ENCODE peak calls at places on chromosome 19, in five cellular contexts. W is HepG2, N is H1, V is GM12878, Q is K562. K is an unnamed sample.
A peak's percentile ranks its signal among the peaks of the same experiment; 100 is the strongest.

GRCh38 chr19:23957660-23958281 is 43.1 kb downstream of the ZNF726 start:
- DNase-seq in W (no peak), N (no peak), V (no peak), Q (no peak), K (peak; percentile 7)

GRCh38 chr19:14467816-14468215 is 7.3 kb downstream of the PTGER1 start:
- DNase-seq in W (no peak), V (no peak), Q (peak; percentile 66), N (no peak), K (no peak)

GRCh38 chr19:7348587-7349230 is at the start of gene ARHGEF18:
- DNase-seq in V (peak; percentile 59), W (no peak), Q (no peak), N (no peak), K (no peak)

GRCh38 chr19:1811472-1811894 is 593 bp downstream of the ATP8B3 start:
- DNase-seq in W (peak; percentile 59), Q (peak; percentile 81), N (no peak), V (no peak), K (peak; percentile 90)

GRCh38 chr19:45440873-45441654 is 17.3 kb upstream of the ERCC1 start:
- DNase-seq in Q (peak; percentile 61), N (no peak), V (no peak), W (no peak), K (no peak)

GRCh38 chr19:48616041-48616436 is 1.2 kb upstream of the FAM83E start:
- DNase-seq in Q (no peak), W (no peak), N (no peak), V (no peak), K (no peak)

GRCh38 chr19:28454083-28454482 is 758.9 kb downstream of the UQCRFS1 start:
- DNase-seq in V (no peak), Q (no peak), W (no peak), N (no peak), K (no peak)

GRCh38 chr19:38362076-38362945 is 12.1 kb upstream of the PSMD8 start:
- DNase-seq in W (peak; percentile 23), N (peak; percentile 71), Q (peak; percentile 91), V (no peak), K (peak; percentile 58)

GRCh38 chr19:18832331-18833140 is 777 bp downstream of the UPF1 start:
- DNase-seq in W (peak; percentile 46), N (no peak), Q (peak; percentile 71), V (no peak), K (no peak)

GRCh38 chr19:29560313-29561075 is 34.7 kb downstream of the VSTM2B start:
- DNase-seq in Q (no peak), N (no peak), W (no peak), V (no peak), K (no peak)

GRCh38 chr19:48186015-48186414 is 15.5 kb downstream of the ZSWIM9 start:
- DNase-seq in W (no peak), V (no peak), Q (no peak), N (no peak), K (no peak)

GRCh38 chr19:56866563-56866962 is 26.0 kb upstream of the PEG3 start:
- DNase-seq in W (no peak), Q (no peak), V (no peak), N (no peak), K (no peak)

GRCh38 chr19:28466107-28467045 is 746.6 kb downstream of the UQCRFS1 start:
- DNase-seq in W (peak; percentile 3), N (no peak), Q (peak; percentile 66), V (no peak), K (no peak)

GRCh38 chr19:16117594-16118033 is 5.9 kb downstream of the RAB8A start:
- DNase-seq in V (no peak), N (no peak), Q (no peak), W (no peak), K (no peak)

GRCh38 chr19:14432817-14433453 is at the start of gene PKN1:
- DNase-seq in Q (peak; percentile 90), W (no peak), N (no peak), V (no peak), K (no peak)

GRCh38 chr19:13087795-13088537 is 14.7 kb downstream of the LYL1 start:
- DNase-seq in N (no peak), Q (no peak), W (no peak), V (no peak), K (no peak)

DNA sequence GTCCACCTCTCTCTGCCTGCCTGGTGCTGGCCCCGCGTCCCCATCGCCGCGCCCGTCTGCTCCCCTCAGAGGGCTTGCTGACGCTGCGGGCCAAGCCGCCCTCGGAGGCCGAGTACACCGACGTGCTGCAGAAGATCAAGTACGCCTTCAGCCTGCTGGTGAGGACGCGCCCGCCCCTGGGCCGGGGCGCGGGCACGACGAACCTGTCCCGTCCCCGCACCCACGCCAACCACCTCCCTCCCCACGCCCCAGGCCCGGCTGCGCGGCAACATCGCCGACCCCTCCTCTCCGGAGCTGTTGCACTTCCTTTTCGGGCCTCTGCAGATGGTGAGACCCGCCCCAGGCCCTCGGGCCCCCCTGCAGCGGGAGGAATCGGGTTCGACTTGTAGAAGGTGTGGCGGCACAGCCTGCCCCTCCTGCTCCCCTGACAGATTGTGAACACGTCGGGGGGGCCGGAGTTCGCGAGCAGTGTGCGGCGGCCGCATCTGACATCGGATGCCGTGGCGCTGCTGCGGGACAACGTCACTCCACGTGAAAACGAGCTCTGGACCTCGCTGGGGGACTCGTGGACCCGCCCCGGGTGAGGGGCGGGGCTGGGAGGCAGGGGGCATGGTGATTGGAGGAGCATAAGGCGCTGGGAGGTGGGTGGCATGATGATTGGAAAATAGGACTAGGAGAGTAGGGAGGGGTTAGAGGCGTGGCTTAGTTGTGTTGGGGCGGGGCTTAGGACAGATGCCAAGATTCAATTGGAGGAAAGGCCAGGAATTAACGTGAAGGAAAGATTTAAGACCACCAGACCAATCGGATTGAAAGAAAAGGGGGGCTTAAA is 6.6 kb downstream of the EPS8L1 start:
- DNase-seq in Q (peak; percentile 71), V (no peak), N (no peak), W (no peak), K (no peak)
- TF ChIP-seq SIN3A in Q (no peak), V (no peak), N (no peak), W (no peak), K (no peak)

DNA sequence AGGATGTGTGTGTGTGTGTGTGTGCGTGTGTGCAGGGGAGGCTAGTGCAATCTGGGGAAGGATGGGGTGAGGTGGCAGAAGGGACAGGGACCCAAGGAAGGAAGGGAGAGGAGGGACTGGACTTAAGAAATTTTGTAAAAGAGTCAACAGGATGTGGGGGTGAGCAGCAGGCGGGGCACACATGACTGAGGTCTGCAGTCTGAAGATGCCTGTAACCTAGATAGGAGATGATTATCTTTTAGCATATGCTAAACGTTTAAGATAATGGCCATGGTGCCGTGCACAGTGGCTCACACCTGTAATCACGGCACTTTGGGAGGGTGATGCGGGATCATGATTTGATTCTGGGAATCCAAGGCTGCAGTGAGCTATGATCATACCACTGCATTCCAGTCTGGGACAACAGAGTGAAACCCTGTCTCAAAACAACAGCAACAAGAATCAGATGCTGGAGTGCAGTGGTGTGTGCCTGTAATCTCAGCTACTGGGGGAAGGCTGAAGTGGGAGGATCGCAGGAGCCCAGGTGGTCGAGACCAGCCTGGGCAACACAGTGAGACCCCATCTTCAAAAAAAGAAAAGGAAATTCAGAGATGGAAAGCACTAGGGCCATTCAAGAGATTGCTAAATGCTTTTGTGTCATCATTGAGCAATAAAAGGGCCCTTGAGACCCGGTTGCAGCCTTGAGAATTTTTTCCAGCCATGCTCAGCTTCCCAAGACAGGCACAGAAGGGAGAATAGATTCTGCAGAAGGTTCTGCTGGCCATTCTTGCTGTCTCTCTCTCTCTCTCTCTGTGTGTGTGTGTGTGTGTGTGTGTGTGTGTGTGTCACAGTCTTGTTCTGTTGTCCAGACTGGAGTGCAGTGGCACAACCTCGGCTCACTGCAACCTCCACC is 3.8 kb upstream of the ZNF414 start:
- DNase-seq in N (no peak), V (no peak), W (no peak), Q (no peak), K (no peak)
- TF ChIP-seq SP1 in N (no peak), V (no peak), W (no peak), Q (no peak), K (no peak)

DNA sequence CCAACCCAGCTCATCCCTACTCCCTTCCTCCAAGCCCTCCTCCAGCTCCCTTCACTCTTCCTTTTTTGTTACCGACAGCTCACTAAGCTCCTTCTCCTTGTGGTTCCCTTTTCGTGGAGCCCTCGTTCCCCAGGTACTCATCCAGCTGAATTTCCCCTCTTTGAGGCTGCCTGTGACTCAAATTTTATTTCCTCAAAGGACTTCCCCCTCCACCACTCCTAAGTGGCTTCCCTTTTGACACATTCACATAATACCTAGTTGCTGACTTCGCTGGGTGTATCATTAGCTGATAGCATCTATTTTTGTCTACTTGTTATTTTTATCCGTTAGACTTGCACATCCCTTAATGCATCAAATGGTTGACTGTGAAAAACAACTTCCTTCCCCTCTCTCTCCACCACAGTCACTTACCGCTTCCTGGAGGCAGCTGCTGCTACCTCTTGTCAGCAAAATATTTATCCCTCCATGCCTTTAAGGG is 14.5 kb downstream of the FFAR2 start:
- DNase-seq in V (peak; percentile 96), N (no peak), W (no peak), Q (no peak), K (no peak)
- TF ChIP-seq MAX in V (no peak), N (no peak), W (no peak), Q (no peak), K (no peak)

GRCh38 chr19:49766938-49767315 is at the start of gene AP2A1:
- DNase-seq in V (no peak), W (no peak), N (no peak), Q (no peak), K (no peak)

GRCh38 chr19:49766007-49766937 is 529 bp upstream of the AP2A1 start:
- DNase-seq in V (peak; percentile 100), N (peak; percentile 100), Q (peak; percentile 99), W (peak; percentile 99), K (peak; percentile 100)

GRCh38 chr19:49763230-49763629 is at the start of gene TSKS:
- DNase-seq in V (no peak), W (no peak), N (no peak), Q (no peak), K (no peak)

GRCh38 chr19:49761625-49762311 is 1.3 kb downstream of the TSKS start:
- DNase-seq in Q (peak; percentile 85), N (no peak), V (no peak), W (peak; percentile 25), K (no peak)

DNA sequence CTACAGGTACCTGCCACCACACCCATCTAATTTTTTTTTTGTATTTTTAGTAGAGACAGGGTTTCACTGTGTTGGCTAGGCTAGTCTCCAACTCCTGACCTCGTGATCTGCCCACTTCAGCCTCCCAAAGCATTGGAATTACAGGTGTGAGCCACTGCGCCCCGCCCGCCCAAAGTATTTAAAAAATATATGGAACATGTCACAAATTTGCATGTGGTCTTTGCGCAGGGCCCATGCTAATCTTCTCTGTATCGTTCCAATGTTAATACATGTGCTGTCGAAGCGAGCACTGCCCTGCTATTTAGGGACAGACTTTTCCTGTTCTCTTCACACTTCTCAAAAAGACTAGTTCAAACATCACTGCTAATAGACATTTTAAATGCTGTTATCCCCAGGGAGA is 1.2 kb upstream of the TSKS start:
- DNase-seq in W (no peak), N (no peak), Q (no peak), V (no peak), K (no peak)
- TF ChIP-seq SIN3A in W (no peak), N (no peak), Q (no peak), V (no peak), K (no peak)

K was measured in HCT116.